ENCODE peak calls at places on chromosomes 16 and 17, in five cellular contexts. One of them, this sample, is unnamed.

GRCh38 chr17:12985431-12986285 is 32.2 kb downstream of the ELAC2 start:
- DNase-seq in neuronal stem cell: no peak
- DNase-seq in trophoblast cell: no peak
- DNase-seq in H1: no peak
- DNase-seq in IMR-90: peak; percentile 32
- DNase-seq in this sample: no peak

GRCh38 chr17:43702636-43703035 is 40.9 kb upstream of the MEOX1 start:
- DNase-seq in H1: no peak
- DNase-seq in neuronal stem cell: no peak
- DNase-seq in IMR-90: no peak
- DNase-seq in trophoblast cell: no peak
- DNase-seq in this sample: no peak

GRCh38 chr16:4133897-4134372 is 17.7 kb upstream of the ADCY9 start:
- DNase-seq in trophoblast cell: no peak
- DNase-seq in H1: no peak
- DNase-seq in neuronal stem cell: no peak
- DNase-seq in IMR-90: no peak
- DNase-seq in this sample: no peak

GRCh38 chr16:5075637-5076036 is 4.0 kb downstream of the ALG1 start:
- DNase-seq in H1: no peak
- DNase-seq in trophoblast cell: no peak
- DNase-seq in neuronal stem cell: no peak
- DNase-seq in IMR-90: no peak
- DNase-seq in this sample: no peak

GRCh38 chr17:50055055-50055425 is 870 bp upstream of the ITGA3 start:
- DNase-seq in H1: no peak
- DNase-seq in neuronal stem cell: no peak
- DNase-seq in trophoblast cell: peak; percentile 85
- DNase-seq in IMR-90: no peak
- DNase-seq in this sample: no peak

GRCh38 chr16:851209-851810 is 50.8 kb upstream of the GNG13 start:
- DNase-seq in H1: no peak
- DNase-seq in neuronal stem cell: no peak
- DNase-seq in trophoblast cell: no peak
- DNase-seq in IMR-90: no peak
- DNase-seq in this sample: no peak

GRCh38 chr17:33014751-33015150 is 23.1 kb downstream of the SPACA3 start:
- DNase-seq in IMR-90: peak; percentile 14
- DNase-seq in neuronal stem cell: no peak
- DNase-seq in trophoblast cell: no peak
- DNase-seq in H1: no peak
- DNase-seq in this sample: no peak

GRCh38 chr16:46882304-46882939 is 1.7 kb upstream of the GPT2 start:
- DNase-seq in trophoblast cell: no peak
- DNase-seq in IMR-90: no peak
- DNase-seq in neuronal stem cell: no peak
- DNase-seq in H1: no peak
- DNase-seq in this sample: no peak

GRCh38 chr17:58153046-58153445 is 4.9 kb downstream of the OR4D1 start:
- DNase-seq in trophoblast cell: no peak
- DNase-seq in IMR-90: no peak
- DNase-seq in neuronal stem cell: no peak
- DNase-seq in H1: no peak
- DNase-seq in this sample: no peak

GRCh38 chr17:65750678-65751077 is 189.2 kb upstream of the AXIN2 start:
- DNase-seq in neuronal stem cell: no peak
- DNase-seq in IMR-90: peak; percentile 89
- DNase-seq in H1: no peak
- DNase-seq in trophoblast cell: peak; percentile 69
- DNase-seq in this sample: peak; percentile 44

GRCh38 chr17:31967643-31968042 is 30.8 kb downstream of the SUZ12 start:
- DNase-seq in neuronal stem cell: no peak
- DNase-seq in IMR-90: no peak
- DNase-seq in trophoblast cell: peak; percentile 98
- DNase-seq in H1: no peak
- DNase-seq in this sample: no peak

GRCh38 chr16:12009922-12010321 is 33.4 kb downstream of the SNX29 start:
- DNase-seq in neuronal stem cell: no peak
- DNase-seq in IMR-90: no peak
- DNase-seq in H1: no peak
- DNase-seq in trophoblast cell: no peak
- DNase-seq in this sample: no peak

GRCh38 chr17:4232168-4232813 is 31.5 kb downstream of the ANKFY1 start:
- DNase-seq in H1: no peak
- DNase-seq in IMR-90: peak; percentile 74
- DNase-seq in trophoblast cell: no peak
- DNase-seq in neuronal stem cell: no peak
- DNase-seq in this sample: peak; percentile 70

GRCh38 chr17:77484096-77484495 is 343.3 kb downstream of the SEC14L1 start:
- DNase-seq in IMR-90: no peak
- DNase-seq in H1: no peak
- DNase-seq in neuronal stem cell: no peak
- DNase-seq in trophoblast cell: no peak
- DNase-seq in this sample: no peak
- H3K36me3 ChIP-seq in IMR-90: peaks cover 49% of the 10 kb centered on the region
- H3K36me3 ChIP-seq in H1: peaks cover 19% of the 10 kb centered on the region
- H3K36me3 ChIP-seq in neuronal stem cell: peaks cover 54% of the 10 kb centered on the region
- H3K36me3 ChIP-seq in trophoblast cell: peaks cover 49% of the 10 kb centered on the region
- H3K36me3 ChIP-seq in this sample: peaks cover 57% of the 10 kb centered on the region

DNA sequence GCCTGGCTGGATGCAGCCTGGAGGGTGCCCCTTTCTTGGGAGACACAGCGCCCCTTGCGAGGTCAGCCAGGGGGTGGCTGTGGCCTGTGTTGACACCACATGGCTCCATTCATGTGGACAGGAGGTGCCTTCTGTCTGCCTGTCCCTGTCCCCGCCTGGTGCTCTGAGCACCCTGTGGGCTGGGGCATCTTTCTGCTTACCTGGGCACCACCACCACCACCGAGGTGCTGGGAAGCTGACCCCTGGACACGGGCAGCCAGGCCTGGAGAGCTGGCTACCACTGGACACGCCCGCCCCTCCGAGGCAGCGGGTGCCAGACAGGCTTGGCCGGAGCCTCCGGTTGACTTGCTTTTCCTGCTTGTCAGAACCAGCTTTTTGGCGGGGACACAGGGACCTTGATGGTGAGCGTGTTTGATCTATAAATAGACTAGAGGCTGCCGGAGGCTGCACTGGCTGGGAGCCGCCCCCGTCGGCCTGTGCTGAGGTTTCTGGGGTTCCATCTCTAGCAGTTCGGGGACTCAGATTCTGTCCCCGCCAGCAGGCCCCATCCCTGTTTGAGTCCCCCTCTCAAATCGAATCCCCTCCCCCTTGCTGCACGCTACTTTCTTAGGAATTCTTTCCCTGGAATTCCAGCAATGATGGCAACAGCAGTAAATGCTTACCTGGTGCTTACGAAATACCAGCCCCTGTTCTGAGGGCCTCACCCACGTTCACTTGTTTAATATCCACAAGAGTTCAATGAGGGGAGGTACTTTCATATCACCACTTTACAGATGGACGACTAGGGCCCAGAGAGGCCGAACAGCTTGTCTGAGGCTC is 121.1 kb upstream of the GSE1 start:
- DNase-seq in H1: no peak
- DNase-seq in trophoblast cell: peak; percentile 89
- DNase-seq in neuronal stem cell: no peak
- DNase-seq in IMR-90: no peak
- DNase-seq in this sample: no peak
- H3K18ac ChIP-seq in H1: peak overlapping the region; percentile 81
- H3K18ac ChIP-seq in trophoblast cell: peak overlapping the region; percentile 50
- H3K18ac ChIP-seq in neuronal stem cell: peak overlapping the region; percentile 61
- H3K18ac ChIP-seq in IMR-90: no peak overlapping the region
- H3K18ac ChIP-seq in this sample: peak overlapping the region; percentile 46

GRCh38 chr16:89048871-89049422 is 44.7 kb upstream of the ACSF3 start:
- DNase-seq in H1: no peak
- DNase-seq in neuronal stem cell: no peak
- DNase-seq in trophoblast cell: no peak
- DNase-seq in IMR-90: no peak
- DNase-seq in this sample: no peak
- H4K91ac ChIP-seq in H1: no peak overlapping the region
- H4K91ac ChIP-seq in neuronal stem cell: no peak overlapping the region
- H4K91ac ChIP-seq in trophoblast cell: no peak overlapping the region
- H4K91ac ChIP-seq in IMR-90: no peak overlapping the region
- H4K91ac ChIP-seq in this sample: no peak overlapping the region

GRCh38 chr17:57114085-57114673 is 29.1 kb downstream of the AKAP1 start:
- DNase-seq in trophoblast cell: no peak
- DNase-seq in H1: peak; percentile 15
- DNase-seq in neuronal stem cell: peak; percentile 51
- DNase-seq in IMR-90: peak; percentile 6
- DNase-seq in this sample: peak; percentile 29

GRCh38 chr17:57113656-57114055 is 28.6 kb downstream of the AKAP1 start:
- DNase-seq in neuronal stem cell: no peak
- DNase-seq in IMR-90: no peak
- DNase-seq in H1: no peak
- DNase-seq in trophoblast cell: no peak
- DNase-seq in this sample: no peak

GRCh38 chr17:57117798-57118197 is 32.8 kb downstream of the AKAP1 start:
- DNase-seq in trophoblast cell: no peak
- DNase-seq in H1: no peak
- DNase-seq in neuronal stem cell: no peak
- DNase-seq in IMR-90: no peak
- DNase-seq in this sample: no peak

GRCh38 chr17:57115377-57115776 is 30.3 kb downstream of the AKAP1 start:
- DNase-seq in neuronal stem cell: no peak
- DNase-seq in IMR-90: no peak
- DNase-seq in H1: no peak
- DNase-seq in trophoblast cell: no peak
- DNase-seq in this sample: no peak

DNA sequence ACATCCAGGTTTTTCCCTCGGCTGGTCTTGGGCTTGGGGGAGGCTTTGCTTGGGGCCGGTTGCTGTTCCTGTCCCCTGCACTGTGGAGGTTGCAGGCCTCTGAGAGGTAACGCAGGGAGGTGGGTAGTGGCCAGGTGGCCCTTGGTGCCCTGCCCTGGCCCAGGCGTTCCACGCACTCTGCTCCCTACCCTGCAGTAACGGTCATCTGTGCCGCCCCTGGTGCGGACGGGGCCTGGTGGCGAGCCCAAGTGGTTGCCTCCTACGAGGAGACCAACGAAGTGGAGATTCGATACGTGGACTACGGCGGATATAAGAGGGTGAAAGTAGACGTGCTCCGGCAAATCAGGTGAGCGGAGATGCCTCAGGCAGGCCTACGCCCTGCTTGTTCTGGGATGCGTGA is 30.9 kb downstream of the AKAP1 start:
- DNase-seq in trophoblast cell: no peak
- DNase-seq in neuronal stem cell: no peak
- DNase-seq in IMR-90: no peak
- DNase-seq in H1: no peak
- DNase-seq in this sample: no peak
- H3K36me3 ChIP-seq in trophoblast cell: peaks cover 8% of the 10 kb centered on the region
- H3K36me3 ChIP-seq in neuronal stem cell: peaks cover 17% of the 10 kb centered on the region
- H3K36me3 ChIP-seq in IMR-90: peaks cover 14% of the 10 kb centered on the region
- H3K36me3 ChIP-seq in H1: peaks cover 64% of the 10 kb centered on the region
- H3K36me3 ChIP-seq in this sample: peaks cover 52% of the 10 kb centered on the region